ENCODE peak calls at places on chromosomes 1 and 21, in six cellular contexts. E is fibroblast of the aortic adventitia; D is activated naive CD8-positive, alpha-beta T cell treated with anti-CD3 and anti-CD28 coated beads, Interleukin-2, amount 50 U/mL, for 24 hours; O is fibroblast of the conjunctiva; V is tibial artery; I is anterior cingulate cortex. U is an unnamed sample.

GRCh38 chr1:88655685-88656299 is 28.3 kb upstream of the PKN2 start:
- DNase-seq in O (peak), D (no peak), V (no peak), E (peak), I (no peak), U (peak)

GRCh38 chr1:33661791-33662190 is 189.3 kb downstream of the ZSCAN20 start:
- DNase-seq in V (no peak), O (no peak), I (no peak), D (no peak), E (no peak), U (no peak)

GRCh38 chr1:230277201-230277771 is 148.8 kb downstream of the PGBD5 start:
- DNase-seq in D (no peak), O (no peak), V (no peak), E (no peak), I (no peak), U (no peak)

GRCh38 chr21:44960141-44961092 is 20.6 kb downstream of the SLX9 start:
- DNase-seq in E (no peak), I (no peak), D (no peak), O (no peak), V (no peak), U (no peak)

GRCh38 chr1:183238071-183238470 is 52.0 kb downstream of the LAMC2 start:
- DNase-seq in V (no peak), D (no peak), I (no peak), E (peak), O (no peak), U (no peak)

GRCh38 chr1:223652436-223652901 is 13.0 kb downstream of the CAPN8 start:
- DNase-seq in D (no peak), I (peak), E (no peak), O (no peak), V (no peak), U (no peak)

GRCh38 chr1:194062526-194062925 is 876.1 kb upstream of the B3GALT2 start:
- DNase-seq in I (no peak), O (no peak), V (no peak), E (no peak), D (no peak), U (no peak)

GRCh38 chr1:193321242-193321842 is 134.9 kb upstream of the B3GALT2 start:
- DNase-seq in E (peak), D (no peak), I (no peak), V (no peak), O (no peak), U (no peak)

GRCh38 chr1:214332950-214333798 is 52.2 kb downstream of the SMYD2 start:
- DNase-seq in D (peak), I (peak), E (peak), V (peak), O (peak), U (peak)

GRCh38 chr1:178495158-178495557 is 1.6 kb downstream of the CLEC20A start:
- DNase-seq in V (no peak), D (no peak), E (no peak), I (no peak), O (no peak), U (no peak)

GRCh38 chr1:55476445-55477015 is 261.4 kb upstream of the USP24 start:
- DNase-seq in I (no peak), V (no peak), D (no peak), O (peak), E (no peak), U (no peak)

GRCh38 chr1:24572301-24572700 is 16.4 kb downstream of the NCMAP start:
- DNase-seq in I (no peak), O (no peak), E (no peak), D (no peak), V (no peak), U (no peak)

GRCh38 chr1:223017291-223017690 is 125.8 kb downstream of the TLR5 start:
- DNase-seq in D (no peak), V (no peak), O (no peak), E (no peak), I (no peak), U (no peak)

GRCh38 chr1:3819626-3820245 is 23.4 kb upstream of the LRRC47 start:
- DNase-seq in D (no peak), O (no peak), I (no peak), V (no peak), E (no peak), U (no peak)

GRCh38 chr21:31895069-31895851 is 22.4 kb downstream of the HUNK start:
- DNase-seq in D (no peak), O (no peak), I (no peak), E (no peak), V (no peak), U (no peak)

GRCh38 chr1:204356997-204357396 is 2.7 kb downstream of the PLEKHA6 start:
- DNase-seq in D (no peak), I (no peak), O (no peak), V (no peak), E (no peak), U (no peak)

GRCh38 chr1:47438321-47439150 is 692 bp downstream of the FOXD2 start:
- DNase-seq in I (no peak), E (no peak), V (no peak), D (peak), O (no peak), U (peak)

GRCh38 chr1:65717815-65718454 is 74.8 kb upstream of the PDE4B start:
- DNase-seq in O (peak), I (no peak), D (no peak), E (peak), V (no peak), U (peak)

GRCh38 chr21:34073032-34073748 is at the start of the genes MRPS6 and SLC5A3:
- DNase-seq in E (peak), D (peak), V (peak), O (peak), I (peak), U (peak)

GRCh38 chr1:7298749-7299151 is 472.3 kb upstream of the VAMP3 start:
- DNase-seq in V (no peak), I (no peak), E (peak), O (peak), D (no peak), U (no peak)

GRCh38 chr1:150161747-150162581 is 12.2 kb downstream of the PLEKHO1 start:
- DNase-seq in V (no peak), I (no peak), E (no peak), D (no peak), O (no peak), U (peak)

GRCh38 chr1:204398197-204399125 is 13.2 kb downstream of the PPP1R15B start:
- DNase-seq in V (no peak), I (no peak), O (peak), E (peak), D (peak), U (peak)

GRCh38 chr1:227306689-227307088 is 11.6 kb downstream of the CDC42BPA start:
- DNase-seq in V (no peak), I (no peak), D (no peak), E (no peak), O (no peak), U (no peak)

GRCh38 chr21:46210378-46211136 is 18.0 kb downstream of the LSS start:
- DNase-seq in O (no peak), V (peak), E (no peak), I (no peak), D (no peak), U (no peak)

GRCh38 chr1:235832011-235832410 is 34.7 kb downstream of the LYST start:
- DNase-seq in I (no peak), D (no peak), V (no peak), O (no peak), E (no peak), U (no peak)

GRCh38 chr1:40652452-40652851 is 13.0 kb downstream of the RIMS3 start:
- DNase-seq in D (no peak), V (no peak), O (no peak), I (no peak), E (no peak), U (no peak)